ENCODE peak calls at places on chromosomes 2 and 18, in nine cellular contexts. J is pancreas, G is K562, Z is lower lobe of right lung, C is transverse colon, M is cardiac muscle cell, T is fibroblast of mammary gland, Q is HFF-Myc, R is A549. W is an unnamed sample.

GRCh38 chr2:120814352-120814751 is 78.7 kb downstream of the GLI2 start:
- DNase-seq in J (no peak), G (no peak), Z (no peak), C (no peak), M (no peak), T (no peak), Q (no peak), R (no peak), W (no peak)

GRCh38 chr2:33457588-33458247 is 18.7 kb upstream of the RASGRP3 start:
- DNase-seq in J (peak; percentile 66), G (no peak), Z (no peak), C (no peak), M (peak; percentile 28), T (no peak), Q (no peak), R (no peak), W (no peak)

GRCh38 chr2:222774941-222775340 is 85.9 kb upstream of the ACSL3 start:
- DNase-seq in J (no peak), G (no peak), Z (no peak), C (no peak), M (no peak), T (peak; percentile 19), Q (no peak), R (no peak), W (no peak)

GRCh38 chr2:108288534-108289106 is at the start of gene SULT1C2:
- DNase-seq in J (no peak), G (no peak), Z (no peak), C (no peak), M (no peak), T (peak; percentile 24), Q (no peak), R (no peak), W (peak; percentile 41)

GRCh38 chr2:240214790-240215675 is 74.6 kb upstream of the OTOS start:
- DNase-seq in J (no peak), G (no peak), Z (no peak), C (no peak), M (no peak), T (no peak), Q (peak; percentile 73), R (no peak), W (no peak)

GRCh38 chr2:148619560-148620190 is 24.9 kb upstream of the EPC2 start:
- DNase-seq in J (no peak), G (no peak), Z (no peak), C (no peak), M (no peak), T (no peak), Q (no peak), R (no peak), W (no peak)

GRCh38 chr2:205133544-205133943 is 548.8 kb upstream of the NRP2 start:
- DNase-seq in J (no peak), G (no peak), Z (no peak), C (no peak), M (peak; percentile 11), T (peak; percentile 4), Q (no peak), R (no peak), W (peak; percentile 9)

GRCh38 chr2:37553411-37554156 is 117.9 kb downstream of the CDC42EP3 start:
- DNase-seq in J (no peak), G (no peak), Z (no peak), C (no peak), M (no peak), T (no peak), Q (no peak), R (no peak), W (no peak)

GRCh38 chr2:189581354-189582139 is 961 bp upstream of the SLC40A1 start:
- DNase-seq in J (peak; percentile 39), G (peak; percentile 81), Z (peak; percentile 42), C (peak; percentile 30), M (peak; percentile 18), T (no peak), Q (no peak), R (no peak), W (no peak)

GRCh38 chr2:134782792-134783191 is 55.6 kb upstream of the ACMSD start:
- DNase-seq in J (no peak), G (no peak), Z (no peak), C (no peak), M (peak; percentile 23), T (peak; percentile 59), Q (no peak), R (no peak), W (peak; percentile 18)

GRCh38 chr18:9231852-9232476 is 95.4 kb downstream of the ANKRD12 start:
- DNase-seq in J (no peak), G (no peak), Z (no peak), C (no peak), M (no peak), T (no peak), Q (no peak), R (no peak), W (no peak)

GRCh38 chr2:133418021-133418420 is 150.2 kb downstream of the NCKAP5 start:
- DNase-seq in J (no peak), G (no peak), Z (no peak), C (no peak), M (no peak), T (no peak), Q (no peak), R (no peak), W (no peak)

GRCh38 chr2:2523395-2524339 is 192.6 kb upstream of the MYT1L start:
- DNase-seq in J (no peak), G (no peak), Z (no peak), C (no peak), M (no peak), T (no peak), Q (no peak), R (no peak), W (no peak)

GRCh38 chr2:186690796-186691195 is 3.1 kb upstream of the FAM171B start:
- DNase-seq in J (no peak), G (no peak), Z (no peak), C (no peak), M (peak; percentile 21), T (no peak), Q (no peak), R (no peak), W (no peak)

DNA sequence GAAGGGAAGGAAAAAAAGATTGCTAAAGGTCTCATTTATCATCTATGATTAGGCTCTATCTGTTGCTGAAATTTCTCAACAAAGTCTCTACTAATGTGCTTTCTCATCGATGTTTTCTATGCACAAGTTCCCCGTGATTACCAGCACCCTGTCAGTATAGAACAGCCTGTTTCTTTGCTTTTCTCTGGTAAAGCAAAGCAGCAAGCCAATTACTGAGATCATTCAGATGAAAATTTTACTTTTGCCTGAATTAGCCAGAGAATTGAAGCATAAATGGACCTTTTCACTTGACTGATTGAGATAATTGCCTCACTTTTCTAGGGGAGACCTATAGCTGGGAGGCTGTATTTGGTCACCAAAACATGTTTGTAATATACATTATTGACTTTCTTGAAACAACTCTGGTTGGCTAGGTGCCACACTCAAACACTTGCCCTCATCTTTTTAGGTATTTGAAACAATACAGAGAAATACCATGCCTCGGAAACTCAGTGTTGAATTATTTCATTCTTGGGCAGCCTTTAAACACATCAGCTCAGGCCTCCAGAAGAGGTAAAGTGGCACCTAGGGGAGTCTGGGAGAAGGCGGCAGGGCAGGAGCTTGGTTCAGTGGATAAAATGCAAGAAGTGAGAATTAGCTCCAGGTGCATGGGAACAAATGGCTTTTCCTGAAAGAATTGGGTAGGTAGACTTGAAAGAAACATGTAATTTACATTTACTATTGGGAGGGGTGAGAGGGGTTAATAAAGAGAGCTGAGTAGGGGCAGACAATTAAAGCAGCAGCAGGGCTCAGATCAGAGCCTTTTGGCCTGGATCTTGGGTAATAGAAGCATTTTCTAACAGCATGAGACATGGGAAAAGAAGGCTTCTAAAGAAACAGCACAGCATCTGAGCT is 96.1 kb downstream of the GALNT3 start:
- DNase-seq in J (no peak), G (no peak), Z (no peak), C (no peak), M (no peak), T (no peak), Q (no peak), R (no peak), W (no peak)
- H3K4me3 ChIP-seq in J (no peak overlapping the region), G (no peak overlapping the region), Z (no peak overlapping the region), C (no peak overlapping the region), M (no peak overlapping the region), T (no peak overlapping the region), Q (no peak overlapping the region), R (no peak overlapping the region), W (no peak overlapping the region)

GRCh38 chr2:25314514-25315315 is 27.0 kb downstream of the DNMT3A start:
- DNase-seq in J (peak; percentile 60), G (peak; percentile 33), Z (peak; percentile 74), C (peak; percentile 53), M (peak; percentile 74), T (no peak), Q (no peak), R (no peak), W (no peak)
- H3K4me3 ChIP-seq in J (no peak overlapping the region), G (no peak overlapping the region), Z (peak overlapping the region; percentile 7), C (no peak overlapping the region), M (no peak overlapping the region), T (no peak overlapping the region), Q (no peak overlapping the region), R (no peak overlapping the region), W (no peak overlapping the region)

GRCh38 chr2:54561010-54561409 is 104.9 kb downstream of the SPTBN1 start:
- DNase-seq in J (no peak), G (no peak), Z (no peak), C (no peak), M (no peak), T (no peak), Q (no peak), R (no peak), W (no peak)
- H3K4me3 ChIP-seq in J (no peak overlapping the region), G (peak overlapping the region; percentile 78), Z (peak overlapping the region; percentile 60), C (peak overlapping the region; percentile 61), M (peak overlapping the region; percentile 34), T (peak overlapping the region; percentile 64), Q (peak overlapping the region; percentile 71), R (peak overlapping the region; percentile 67), W (no peak overlapping the region)

GRCh38 chr2:85957256-85957655 is 68.5 kb upstream of the ST3GAL5 start:
- DNase-seq in J (no peak), G (no peak), Z (no peak), C (no peak), M (no peak), T (no peak), Q (no peak), R (no peak), W (no peak)

GRCh38 chr2:85954192-85954900 is 65.6 kb upstream of the ST3GAL5 start:
- DNase-seq in J (no peak), G (no peak), Z (peak; percentile 91), C (no peak), M (no peak), T (no peak), Q (no peak), R (no peak), W (no peak)

GRCh38 chr2:85958731-85959130 is 69.9 kb upstream of the ST3GAL5 start:
- DNase-seq in J (no peak), G (no peak), Z (no peak), C (no peak), M (no peak), T (no peak), Q (no peak), R (no peak), W (no peak)

GRCh38 chr2:85954918-85955420 is 66.2 kb upstream of the ST3GAL5 start:
- DNase-seq in J (peak; percentile 65), G (no peak), Z (peak; percentile 65), C (no peak), M (no peak), T (no peak), Q (no peak), R (no peak), W (no peak)

DNA sequence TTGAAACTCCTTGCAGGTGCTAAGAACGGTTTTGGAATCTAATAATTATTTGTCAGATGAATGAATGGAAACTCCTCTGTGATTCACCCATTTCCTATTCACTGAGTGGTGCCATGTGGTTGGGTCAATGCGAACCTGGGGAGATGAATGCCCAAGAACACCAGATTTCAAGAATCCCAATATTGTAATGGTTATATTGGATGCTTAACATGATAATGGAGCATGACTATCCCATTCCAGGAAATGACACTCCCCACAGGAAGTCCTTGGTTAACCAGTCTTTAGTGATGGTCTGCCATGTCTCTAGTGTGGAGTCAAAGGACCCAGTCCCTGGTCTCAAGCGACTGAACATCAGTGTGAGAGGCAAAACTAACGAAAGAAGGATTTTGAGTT is 67.9 kb upstream of the ST3GAL5 start:
- DNase-seq in J (no peak), G (no peak), Z (no peak), C (no peak), M (no peak), T (no peak), Q (no peak), R (no peak), W (no peak)
- H3K4me3 ChIP-seq in J (no peak overlapping the region), G (no peak overlapping the region), Z (no peak overlapping the region), C (no peak overlapping the region), M (no peak overlapping the region), T (no peak overlapping the region), Q (no peak overlapping the region), R (no peak overlapping the region), W (no peak overlapping the region)

W was measured in skeletal muscle cell.